ENCODE peak calls at places on chromosomes 11 and 22, in seven cellular contexts. N, C, F, Y, R, K and T are unnamed samples.

GRCh38 chr11:44793350-44794090 is 66.8 kb downstream of the TSPAN18 start:
- DNase-seq in K (no peak), N (no peak), R (no peak), C (no peak), F (no peak), Y (no peak), T (no peak)

GRCh38 chr11:58958500-58958899 is 19.2 kb downstream of the GLYATL1 start:
- DNase-seq in N (no peak), F (no peak), Y (no peak), K (peak), R (peak), C (no peak), T (no peak)

GRCh38 chr11:95404370-95404769 is 173.4 kb upstream of the SESN3 start:
- DNase-seq in K (no peak), R (no peak), F (no peak), N (no peak), Y (no peak), C (no peak), T (no peak)

GRCh38 chr22:22770280-22770871 is 117.2 kb upstream of the IGLL5 start:
- DNase-seq in F (no peak), R (peak), K (peak), C (no peak), Y (no peak), N (peak), T (no peak)

GRCh38 chr11:1487851-1488574 is 1.4 kb upstream of the MOB2 start:
- DNase-seq in Y (no peak), R (no peak), K (no peak), F (no peak), N (no peak), C (no peak), T (no peak)

GRCh38 chr22:36986242-36986821 is 32.9 kb downstream of the TST start:
- DNase-seq in K (no peak), N (no peak), R (peak), F (no peak), C (no peak), Y (no peak), T (no peak)

GRCh38 chr22:23175817-23176644 is 4.3 kb upstream of the BCR start:
- DNase-seq in F (peak), C (no peak), R (no peak), N (no peak), K (no peak), Y (no peak), T (no peak)

GRCh38 chr22:40797427-40797826 is 21.7 kb downstream of the SLC25A17 start:
- DNase-seq in R (no peak), Y (no peak), K (no peak), F (no peak), C (no peak), N (no peak), T (no peak)

GRCh38 chr11:65530157-65530496 is 5.2 kb downstream of the SCYL1 start:
- DNase-seq in R (no peak), Y (no peak), K (no peak), N (no peak), F (no peak), C (no peak), T (no peak)

GRCh38 chr11:110522456-110522855 is 92.7 kb downstream of the FDX1 start:
- DNase-seq in Y (no peak), F (no peak), R (no peak), K (no peak), N (no peak), C (no peak), T (no peak)

GRCh38 chr22:35620624-35621245 is 3.6 kb upstream of the MB start:
- DNase-seq in Y (no peak), F (no peak), R (no peak), K (no peak), N (no peak), C (no peak), T (no peak)

GRCh38 chr11:111540921-111541208 is 345 bp downstream of the LAYN start:
- DNase-seq in C (no peak), N (no peak), Y (no peak), F (no peak), K (no peak), R (no peak), T (no peak)

GRCh38 chr11:128453444-128454336 is 133.7 kb downstream of the ETS1 start:
- DNase-seq in R (no peak), N (peak), F (no peak), K (peak), Y (peak), C (peak), T (peak)

GRCh38 chr22:44536411-44536810 is 38.4 kb upstream of the RTL6 start:
- DNase-seq in F (no peak), R (no peak), K (no peak), N (no peak), C (no peak), Y (no peak), T (no peak)

GRCh38 chr11:132396318-132396717 is 1025.9 kb downstream of the NTM start:
- DNase-seq in Y (no peak), N (no peak), K (no peak), C (no peak), R (no peak), F (no peak), T (no peak)

GRCh38 chr22:24474221-24474620 is 20.9 kb upstream of the UPB1 start:
- DNase-seq in C (no peak), Y (peak), N (peak), F (no peak), K (peak), R (no peak), T (peak)

GRCh38 chr11:77299528-77299993 is 1.9 kb downstream of the GDPD4 start:
- DNase-seq in K (peak), C (no peak), N (peak), Y (no peak), F (peak), R (no peak), T (no peak)

GRCh38 chr22:27809226-27809625 is 7.7 kb upstream of the MN1 start:
- DNase-seq in R (no peak), F (no peak), Y (no peak), N (no peak), K (no peak), C (no peak), T (no peak)

GRCh38 chr11:88305430-88305829 is 32.1 kb downstream of the CTSC start:
- DNase-seq in R (no peak), Y (no peak), N (no peak), C (no peak), F (no peak), K (no peak), T (no peak)

GRCh38 chr22:19723990-19724827 is 870 bp downstream of the GP1BB start:
- DNase-seq in C (no peak), R (peak), N (no peak), Y (no peak), F (no peak), K (no peak), T (no peak)

GRCh38 chr22:37258810-37259472 is 14.9 kb upstream of the RAC2 start:
- DNase-seq in R (peak), C (no peak), K (no peak), N (no peak), Y (no peak), F (no peak), T (no peak)

GRCh38 chr22:41447435-41448188 is 1.0 kb upstream of the TOB2 start:
- DNase-seq in K (peak), N (peak), R (peak), Y (no peak), F (peak), C (peak), T (peak)

GRCh38 chr22:41240377-41241132 is at the start of gene CHADL:
- DNase-seq in F (no peak), K (no peak), C (no peak), N (no peak), R (no peak), Y (no peak), T (no peak)

GRCh38 chr22:45564349-45565030 is 61.8 kb downstream of the FBLN1 start:
- DNase-seq in N (no peak), Y (no peak), C (no peak), R (no peak), K (no peak), F (no peak), T (no peak)

GRCh38 chr11:36254739-36255138 is 34.5 kb downstream of the COMMD9 start:
- DNase-seq in K (peak), F (no peak), N (peak), Y (peak), R (no peak), C (no peak), T (no peak)